ENCODE peak calls at places on chromosomes 4 and X, in seven cellular contexts. G, F, E, D, I, K and C are unnamed samples.

GRCh38 chrX:43813898-43814297 is 68.4 kb downstream of the MAOB start:
- DNase-seq in F (peak), I (peak), G (peak), E (no peak), D (peak), K (no peak), C (peak)

GRCh38 chr4:23163649-23164436 is 471.1 kb downstream of the GBA3 start:
- DNase-seq in F (peak), E (no peak), K (no peak), G (no peak), I (peak), D (peak), C (no peak)

GRCh38 chr4:21948347-21949072 is at the start of gene KCNIP4:
- DNase-seq in E (peak), I (no peak), D (no peak), G (peak), K (peak), F (peak), C (peak)

GRCh38 chrX:65537229-65537628 is 2.6 kb upstream of the LAS1L start:
- DNase-seq in I (no peak), E (no peak), K (no peak), G (no peak), D (no peak), F (no peak), C (no peak)

GRCh38 chrX:81957900-81958545 is 756.1 kb downstream of the SH3BGRL start:
- DNase-seq in I (peak), G (no peak), F (no peak), D (peak), E (no peak), K (peak), C (no peak)

GRCh38 chr4:75004755-75005668 is 72.1 kb downstream of the PARM1 start:
- DNase-seq in F (no peak), D (no peak), E (peak), I (peak), G (no peak), K (no peak), C (no peak)

GRCh38 chr4:82773049-82773448 is 25.5 kb downstream of the SCD5 start:
- DNase-seq in D (no peak), F (no peak), I (no peak), E (no peak), G (no peak), K (no peak), C (no peak)

GRCh38 chrX:24684048-24684447 is 9.7 kb upstream of the POLA1 start:
- DNase-seq in D (no peak), F (no peak), E (no peak), G (no peak), I (no peak), K (no peak), C (no peak)

GRCh38 chrX:120790118-120790517 is 85.5 kb downstream of the CT47B1 start:
- DNase-seq in K (peak), G (no peak), E (no peak), D (peak), F (peak), I (peak), C (no peak)

GRCh38 chrX:12949205-12949926 is 25.5 kb upstream of the TMSB4X start:
- DNase-seq in E (no peak), F (no peak), D (no peak), I (no peak), G (no peak), K (no peak), C (no peak)

GRCh38 chr4:127049506-127049905 is 583.3 kb upstream of the INTU start:
- DNase-seq in D (no peak), E (no peak), I (no peak), G (no peak), F (no peak), K (no peak), C (no peak)

GRCh38 chrX:150990910-150991309 is 7.8 kb downstream of the HMGB3 start:
- DNase-seq in F (no peak), D (no peak), E (no peak), G (no peak), K (no peak), I (peak), C (no peak)

GRCh38 chrX:22800806-22801205 is 199.0 kb upstream of the DDX53 start:
- DNase-seq in D (no peak), K (no peak), I (no peak), E (no peak), F (no peak), G (no peak), C (no peak)

GRCh38 chrX:6363193-6363592 is 134.5 kb upstream of the NLGN4X start:
- DNase-seq in E (no peak), K (no peak), D (no peak), G (no peak), F (no peak), I (no peak), C (no peak)
- TF ChIP-seq CTCF in E (no peak), K (no peak), D (no peak), G (no peak), F (no peak), I (peak), C (no peak)

GRCh38 chr4:8940792-8941491 is 69.3 kb upstream of the HMX1 start:
- DNase-seq in I (no peak), K (no peak), F (no peak), D (peak), G (peak), E (no peak), C (peak)
- TF ChIP-seq CTCF in I (peak), K (no peak), F (no peak), D (no peak), G (no peak), E (no peak), C (peak)

GRCh38 chr4:20615492-20616136 is 84.6 kb upstream of the PACRGL start:
- DNase-seq in D (peak), F (no peak), I (peak), G (no peak), E (no peak), K (no peak), C (no peak)

GRCh38 chr4:20618010-20618409 is 82.2 kb upstream of the PACRGL start:
- DNase-seq in F (peak), G (no peak), I (no peak), D (no peak), E (peak), K (no peak), C (no peak)

GRCh38 chr4:20616848-20617247 is 83.4 kb upstream of the PACRGL start:
- DNase-seq in G (no peak), F (no peak), I (no peak), E (no peak), D (peak), K (no peak), C (no peak)

GRCh38 chr4:20616313-20616712 is 83.9 kb upstream of the PACRGL start:
- DNase-seq in D (no peak), I (no peak), G (no peak), F (no peak), K (no peak), E (no peak), C (no peak)

GRCh38 chr4:20612313-20612712 is 87.9 kb upstream of the PACRGL start:
- DNase-seq in D (no peak), K (no peak), F (peak), I (no peak), E (no peak), G (no peak), C (no peak)
- TF ChIP-seq CTCF in D (no peak), K (no peak), F (no peak), I (no peak), E (no peak), G (no peak), C (no peak)

GRCh38 chr4:109978704-109979103 is 66.0 kb downstream of the EGF start:
- DNase-seq in F (no peak), D (no peak), G (no peak), I (no peak), K (no peak), E (no peak), C (no peak)
- TF ChIP-seq CTCF in F (no peak), D (no peak), G (no peak), I (no peak), K (no peak), E (no peak), C (no peak)

GRCh38 chr4:77805802-77806201 is 13.4 kb downstream of the CNOT6L start:
- DNase-seq in G (no peak), E (no peak), F (no peak), I (no peak), D (no peak), K (no peak), C (no peak)
- TF ChIP-seq CTCF in G (no peak), E (no peak), F (no peak), I (no peak), D (no peak), K (no peak), C (no peak)

GRCh38 chr4:148425327-148426110 is 16.7 kb downstream of the NR3C2 start:
- DNase-seq in F (no peak), E (no peak), D (no peak), G (no peak), K (no peak), I (no peak), C (no peak)
- TF ChIP-seq CTCF in F (no peak), E (no peak), D (no peak), G (no peak), K (no peak), I (peak), C (no peak)

DNA sequence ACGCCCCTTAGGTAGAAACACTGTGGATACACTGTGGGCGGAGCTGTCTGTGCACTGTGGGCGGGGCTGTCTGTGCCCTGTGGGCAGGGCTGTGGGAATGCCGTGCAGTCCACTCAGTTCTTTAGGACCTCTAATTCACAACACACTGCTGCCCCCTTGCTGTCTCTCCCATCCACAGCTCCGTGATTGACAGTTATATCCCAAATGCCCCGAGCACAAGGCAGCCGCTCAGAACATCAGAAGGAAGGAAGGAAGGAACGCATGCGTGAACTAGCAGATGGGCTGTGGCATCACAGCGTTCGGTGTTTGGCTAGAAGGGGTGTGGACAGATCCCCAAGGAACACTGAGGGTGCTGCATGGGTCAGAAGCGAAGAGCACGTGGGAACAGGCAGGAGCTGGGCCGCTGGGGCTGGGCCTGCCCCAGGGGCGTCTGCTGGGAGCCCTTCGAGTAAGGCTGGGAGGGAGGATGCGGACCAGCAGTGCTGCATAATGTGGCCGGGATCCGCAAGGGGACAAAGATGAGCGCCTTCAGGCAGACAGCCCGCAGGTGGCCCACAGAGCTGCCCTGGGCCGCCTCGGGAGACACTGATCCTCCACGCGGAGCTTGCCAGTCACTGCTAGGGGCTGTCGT is 29.8 kb downstream of the ACOX3 start:
- DNase-seq in D (peak), I (peak), G (peak), F (peak), E (no peak), K (no peak), C (peak)
- TF ChIP-seq CTCF in D (no peak), I (no peak), G (no peak), F (peak), E (no peak), K (no peak), C (peak)

DNA sequence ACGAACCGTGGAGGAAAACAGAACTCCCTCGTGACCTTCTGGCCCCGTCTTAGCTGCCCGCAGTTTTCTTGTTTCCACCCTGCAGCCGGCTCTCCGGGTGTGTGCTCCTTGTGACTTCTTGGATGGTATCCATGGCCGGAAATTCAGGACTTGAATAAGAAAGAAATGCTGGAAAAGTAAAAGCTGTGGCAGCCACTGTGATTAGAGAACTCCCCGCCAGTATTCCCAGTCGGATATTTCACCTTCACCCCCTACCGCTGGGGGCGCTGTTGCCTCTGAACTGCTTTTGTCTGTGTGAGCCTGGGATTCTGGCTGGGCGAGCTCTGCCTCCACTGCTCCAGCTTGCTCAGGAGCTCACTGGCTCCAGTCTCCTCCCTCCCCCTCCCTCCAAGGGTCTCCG is 41.5 kb upstream of the CYP4V2 start:
- DNase-seq in D (peak), K (no peak), G (no peak), I (peak), F (peak), E (peak), C (peak)
- TF ChIP-seq CTCF in D (peak), K (no peak), G (no peak), I (peak), F (peak), E (peak), C (peak)

GRCh38 chr4:71181332-71181731 is 157.5 kb upstream of the SLC4A4 start:
- DNase-seq in K (no peak), I (no peak), E (no peak), G (no peak), F (peak), D (no peak), C (no peak)
- TF ChIP-seq CTCF in K (no peak), I (no peak), E (no peak), G (no peak), F (no peak), D (no peak), C (no peak)